ENCODE peak calls at places on chromosomes 4 and X, in five cellular contexts. B, C, U, N and E are unnamed samples.

GRCh38 chr4:174983128-174983750 is 65.1 kb downstream of the ADAM29 start:
- DNase-seq in N (no peak), U (no peak), B (no peak), C (no peak), E (no peak)

GRCh38 chrX:67622053-67622452 is 78.2 kb downstream of the AR start:
- DNase-seq in N (no peak), B (no peak), U (no peak), C (no peak), E (no peak)

GRCh38 chrX:33465137-33465536 is 253.8 kb upstream of the DMD start:
- DNase-seq in N (no peak), C (no peak), U (no peak), B (no peak), E (no peak)

GRCh38 chr4:148071009-148071408 is 339.1 kb downstream of the ARHGAP10 start:
- DNase-seq in U (no peak), N (no peak), B (no peak), C (no peak), E (no peak)

GRCh38 chr4:155624478-155624877 is 42.2 kb upstream of the GUCY1A1 start:
- DNase-seq in N (no peak), B (no peak), C (no peak), U (no peak), E (no peak)

GRCh38 chr4:48970471-48970921 is 15.6 kb upstream of the CWH43 start:
- DNase-seq in B (no peak), C (no peak), U (no peak), N (no peak), E (no peak)

GRCh38 chr4:178556796-178557195 is 1114.6 kb upstream of the AGA start:
- DNase-seq in B (no peak), C (no peak), U (no peak), N (no peak), E (no peak)

GRCh38 chr4:8580321-8581093 is at the start of gene GPR78:
- DNase-seq in U (peak; percentile 71), N (peak; percentile 54), B (peak; percentile 24), C (no peak), E (peak; percentile 12)

GRCh38 chrX:53594354-53594753 is 92.2 kb downstream of the HUWE1 start:
- DNase-seq in B (no peak), C (no peak), U (no peak), N (no peak), E (no peak)

GRCh38 chr4:30653291-30653690 is 66.9 kb upstream of the PCDH7 start:
- DNase-seq in N (no peak), C (no peak), B (no peak), U (no peak), E (no peak)

GRCh38 chrX:48897157-48897620 is 379 bp downstream of the TIMM17B start:
- DNase-seq in U (peak; percentile 89), B (peak; percentile 85), N (peak; percentile 83), C (peak; percentile 91), E (peak; percentile 54)

GRCh38 chr4:73045894-73046293 is 23.6 kb downstream of the COX18 start:
- DNase-seq in N (no peak), B (no peak), U (no peak), C (no peak), E (no peak)

GRCh38 chr4:30586850-30587249 is 133.3 kb upstream of the PCDH7 start:
- DNase-seq in U (peak; percentile 56), C (no peak), N (no peak), B (no peak), E (no peak)

GRCh38 chr4:41213563-41214157 is 682 bp downstream of the APBB2 start:
- DNase-seq in N (no peak), U (peak; percentile 75), C (peak; percentile 73), B (peak; percentile 30), E (no peak)

GRCh38 chr4:188971125-188971524 is 831.9 kb downstream of the TRIML1 start:
- DNase-seq in C (no peak), B (no peak), N (no peak), U (no peak), E (no peak)

GRCh38 chrX:77820328-77820727 is 34.3 kb upstream of the ATRX start:
- DNase-seq in B (no peak), C (no peak), U (peak; percentile 23), N (no peak), E (no peak)

GRCh38 chrX:37905436-37906147 is 58.2 kb upstream of the DYNLT3 start:
- DNase-seq in U (no peak), C (no peak), N (peak; percentile 54), B (no peak), E (no peak)

GRCh38 chr4:99087887-99088484 is 602 bp downstream of the ADH5 start:
- DNase-seq in U (no peak), B (peak; percentile 69), N (peak; percentile 77), C (peak; percentile 88), E (peak; percentile 52)

GRCh38 chr4:121192500-121192899 is 28.4 kb upstream of the TNIP3 start:
- DNase-seq in C (no peak), U (no peak), B (no peak), N (no peak), E (peak; percentile 33)

GRCh38 chr4:26624042-26624441 is 40.2 kb downstream of the TBC1D19 start:
- DNase-seq in B (no peak), N (no peak), U (no peak), C (no peak), E (no peak)

GRCh38 chrX:18721683-18722499 is 14.4 kb downstream of the PPEF1 start:
- DNase-seq in B (no peak), N (no peak), C (no peak), U (no peak), E (no peak)

GRCh38 chr4:73614468-73614867 is 5.8 kb downstream of the RASSF6 start:
- DNase-seq in U (no peak), B (no peak), N (no peak), C (no peak), E (no peak)

DNA sequence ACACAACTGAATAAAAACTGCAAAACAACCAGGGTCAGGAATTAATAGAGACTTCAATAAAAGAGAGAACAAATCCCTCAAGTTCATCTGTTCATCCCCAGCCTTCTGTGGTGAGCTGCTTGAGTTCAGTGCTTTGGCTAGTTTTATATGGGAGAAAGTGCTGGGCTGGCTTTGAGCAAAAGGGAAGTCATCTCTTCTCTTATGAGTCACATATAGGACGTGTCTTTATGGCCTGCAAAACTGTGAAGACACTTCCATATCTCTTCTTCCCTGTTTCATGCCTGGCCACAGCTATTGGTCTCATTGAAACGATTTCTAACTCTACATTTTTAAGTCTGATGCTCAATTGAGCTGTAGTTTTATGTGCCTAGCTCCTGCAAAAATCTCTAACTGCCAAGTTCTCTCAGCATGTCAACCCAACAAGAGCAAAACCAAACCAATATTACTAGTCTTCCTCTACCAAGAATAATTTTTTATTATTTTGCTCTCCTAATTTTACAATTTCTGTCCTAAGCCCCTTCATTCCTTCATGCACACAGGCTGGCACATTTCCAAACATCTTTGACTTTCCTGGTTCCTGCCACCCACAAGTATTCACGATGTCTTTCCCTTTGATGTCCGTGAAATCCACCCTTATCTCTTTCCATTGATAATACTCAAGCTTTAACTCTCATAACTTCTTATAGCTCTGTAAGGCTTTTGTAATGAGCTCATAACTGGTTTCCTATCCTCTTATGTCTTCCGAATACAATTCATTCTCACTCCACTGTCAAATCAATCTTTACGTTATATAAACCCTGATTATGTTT is 165.3 kb downstream of the BTC start:
- DNase-seq in B (peak; percentile 14), U (no peak), N (no peak), C (no peak), E (no peak)
- H3K4me1 ChIP-seq in B (peaks cover 47% of the 10 kb centered on the region), U (peaks cover 33% of the 10 kb centered on the region), N (no peaks in the 10 kb centered on the region), C (peaks cover 8% of the 10 kb centered on the region), E (peaks cover 37% of the 10 kb centered on the region)

DNA sequence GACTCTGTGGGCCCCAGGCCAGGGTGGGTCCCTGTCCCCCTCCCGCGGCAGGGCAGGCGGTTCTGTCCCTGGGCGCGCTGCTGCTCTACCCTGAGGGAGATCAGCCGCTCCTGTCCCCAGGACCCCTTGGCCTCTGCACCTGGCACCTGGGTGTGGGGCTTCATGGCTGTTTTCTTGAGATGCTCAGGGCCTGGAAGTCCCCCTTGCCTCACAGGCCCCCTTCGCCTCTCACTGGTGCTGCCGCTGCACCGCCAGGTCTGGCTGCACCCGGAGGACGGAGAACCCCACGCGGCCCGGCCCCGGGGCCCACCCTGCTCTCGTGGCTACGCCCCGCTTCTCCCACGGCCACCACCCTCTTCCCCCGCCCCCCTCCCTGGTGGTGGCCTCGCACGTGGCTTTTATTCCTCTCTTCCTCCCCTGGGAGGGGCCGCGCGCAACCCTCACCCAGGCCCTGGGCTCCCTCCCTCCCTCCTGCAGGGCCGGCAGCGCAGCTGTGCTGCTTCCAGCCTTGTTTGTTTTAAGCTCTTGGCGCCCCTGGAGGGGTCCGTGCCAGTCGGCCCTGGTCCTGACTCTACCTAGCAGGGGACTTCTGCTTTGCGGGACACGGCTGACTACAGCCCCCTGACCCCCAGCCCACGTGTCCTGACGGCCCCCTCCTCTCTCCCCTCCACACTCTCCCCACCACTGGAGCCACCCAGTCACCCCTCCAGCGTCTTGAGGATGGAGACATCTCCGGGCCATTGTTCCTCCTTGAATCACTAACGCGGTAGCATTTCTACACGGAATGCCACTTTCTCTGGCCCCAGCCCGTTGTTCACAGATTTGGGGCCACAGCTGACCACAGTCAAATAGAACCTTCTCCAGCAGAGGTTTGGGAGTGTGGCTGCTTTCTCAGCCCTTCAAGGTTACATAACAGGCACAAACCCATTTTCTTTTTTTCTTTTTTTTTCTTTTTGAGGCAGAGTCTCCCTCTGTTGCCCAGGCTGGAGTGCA is 20.6 kb upstream of the CLDN24 start:
- DNase-seq in B (no peak), N (peak; percentile 29), C (no peak), U (peak; percentile 66), E (no peak)
- H3K4me3 ChIP-seq in B (no peak overlapping the region), N (no peak overlapping the region), C (peak overlapping the region; percentile 2), U (no peak overlapping the region), E (no peak overlapping the region)

GRCh38 chr4:138311771-138312535 is 69.8 kb upstream of the SLC7A11 start:
- DNase-seq in N (no peak), B (no peak), C (no peak), U (no peak), E (no peak)

GRCh38 chr4:138312536-138312911 is 70.4 kb upstream of the SLC7A11 start:
- DNase-seq in C (no peak), N (no peak), U (no peak), B (no peak), E (no peak)

GRCh38 chr4:138310498-138310897 is 68.3 kb upstream of the SLC7A11 start:
- DNase-seq in N (no peak), B (no peak), U (no peak), C (no peak), E (no peak)

GRCh38 chr4:138308421-138308820 is 66.3 kb upstream of the SLC7A11 start:
- DNase-seq in N (no peak), B (no peak), U (no peak), C (no peak), E (no peak)

GRCh38 chr4:138310991-138311390 is 68.8 kb upstream of the SLC7A11 start:
- DNase-seq in B (no peak), C (no peak), N (no peak), U (no peak), E (no peak)
- H3K27ac ChIP-seq in B (no peak overlapping the region), C (no peak overlapping the region), N (no peak overlapping the region), U (no peak overlapping the region), E (no peak overlapping the region)

DNA sequence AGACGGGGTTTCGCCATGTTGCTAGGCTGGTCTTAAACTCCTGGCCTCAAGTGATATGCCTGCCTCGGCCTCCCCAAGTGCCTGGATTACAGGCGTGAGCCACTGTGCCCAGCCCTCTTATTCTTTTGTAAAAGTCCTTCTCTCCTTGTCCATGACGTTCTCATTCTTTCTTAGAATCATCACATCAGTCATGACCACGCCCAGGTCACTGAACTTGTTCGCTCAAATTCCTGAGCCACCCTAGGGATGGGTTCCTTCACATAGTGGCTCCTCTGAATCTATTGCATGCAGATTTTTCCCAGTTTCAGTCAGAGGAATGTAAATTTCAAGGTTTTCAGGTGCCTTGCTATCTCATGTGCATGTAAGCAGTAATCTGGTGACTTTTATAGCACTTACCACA is 15.7 kb downstream of the JADE1 start:
- DNase-seq in N (no peak), C (no peak), U (no peak), B (peak; percentile 31), E (no peak)
- H3K4me1 ChIP-seq in N (peaks cover 77% of the 10 kb centered on the region), C (peaks cover 22% of the 10 kb centered on the region), U (peaks cover 78% of the 10 kb centered on the region), B (peaks cover 37% of the 10 kb centered on the region), E (peaks cover 48% of the 10 kb centered on the region)